ENCODE peak calls at places on chromosomes 16 and 17, in four cellular contexts. One of them, this sample, is unnamed.

GRCh38 chr16:83586036-83586810 is 221.6 kb upstream of the HSBP1 start:
- DNase-seq in K562: no peak
- DNase-seq in HL-60: no peak
- DNase-seq in GM12878: no peak
- DNase-seq in this sample: no peak

GRCh38 chr16:14002416-14002815 is 68.7 kb upstream of the MRTFB start:
- DNase-seq in K562: no peak
- DNase-seq in HL-60: no peak
- DNase-seq in GM12878: no peak
- DNase-seq in this sample: no peak

GRCh38 chr16:65117701-65118448 is 4.0 kb downstream of the CDH11 start:
- DNase-seq in K562: peak; percentile 54
- DNase-seq in HL-60: peak; percentile 47
- DNase-seq in GM12878: peak; percentile 2
- DNase-seq in this sample: no peak

GRCh38 chr17:27244481-27245223 is 49.3 kb upstream of the WSB1 start:
- DNase-seq in K562: no peak
- DNase-seq in HL-60: peak; percentile 94
- DNase-seq in GM12878: no peak
- DNase-seq in this sample: no peak

GRCh38 chr16:74480150-74481029 is 59.1 kb upstream of the CLEC18B start:
- DNase-seq in K562: peak; percentile 51
- DNase-seq in HL-60: no peak
- DNase-seq in GM12878: no peak
- DNase-seq in this sample: no peak

GRCh38 chr17:19284005-19284959 is 47.1 kb downstream of the EPN2 start:
- DNase-seq in K562: no peak
- DNase-seq in HL-60: no peak
- DNase-seq in GM12878: no peak
- DNase-seq in this sample: peak; percentile 62

GRCh38 chr16:57966133-57966805 is 4.7 kb downstream of the CNGB1 start:
- DNase-seq in K562: no peak
- DNase-seq in HL-60: no peak
- DNase-seq in GM12878: no peak
- DNase-seq in this sample: no peak

GRCh38 chr17:73841431-73842060 is 197.3 kb upstream of the SDK2 start:
- DNase-seq in K562: no peak
- DNase-seq in HL-60: no peak
- DNase-seq in GM12878: no peak
- DNase-seq in this sample: no peak

GRCh38 chr17:38864636-38865398 is 5.0 kb upstream of the LASP1 start:
- DNase-seq in K562: peak; percentile 71
- DNase-seq in HL-60: peak; percentile 30
- DNase-seq in GM12878: no peak
- DNase-seq in this sample: no peak

GRCh38 chr17:38898291-38898679 is 27.1 kb upstream of the LASP1NB start:
- DNase-seq in K562: no peak
- DNase-seq in HL-60: peak; percentile 49
- DNase-seq in GM12878: no peak
- DNase-seq in this sample: no peak

GRCh38 chr17:20968913-20969616 is 73.7 kb downstream of the USP22 start:
- DNase-seq in K562: no peak
- DNase-seq in HL-60: no peak
- DNase-seq in GM12878: no peak
- DNase-seq in this sample: no peak

GRCh38 chr16:76294691-76295214 is 17.6 kb downstream of the CNTNAP4 start:
- DNase-seq in K562: no peak
- DNase-seq in HL-60: no peak
- DNase-seq in GM12878: no peak
- DNase-seq in this sample: no peak

GRCh38 chr17:13792314-13792713 is 190.6 kb upstream of the HS3ST3A1 start:
- DNase-seq in K562: no peak
- DNase-seq in HL-60: no peak
- DNase-seq in GM12878: no peak
- DNase-seq in this sample: no peak

GRCh38 chr17:44128383-44128782 is 4.9 kb upstream of the HDAC5 start:
- DNase-seq in K562: no peak
- DNase-seq in HL-60: no peak
- DNase-seq in GM12878: no peak
- DNase-seq in this sample: no peak

GRCh38 chr16:12587170-12587569 is 216.5 kb downstream of the CPPED1 start:
- DNase-seq in K562: no peak
- DNase-seq in HL-60: no peak
- DNase-seq in GM12878: no peak
- DNase-seq in this sample: no peak

GRCh38 chr16:87722590-87723223 is 43.1 kb downstream of the KLHDC4 start:
- DNase-seq in K562: no peak
- DNase-seq in HL-60: no peak
- DNase-seq in GM12878: no peak
- DNase-seq in this sample: no peak

GRCh38 chr16:87725596-87726235 is 40.1 kb downstream of the KLHDC4 start:
- DNase-seq in K562: no peak
- DNase-seq in HL-60: no peak
- DNase-seq in GM12878: no peak
- DNase-seq in this sample: no peak

GRCh38 chr16:87721622-87722565 is 43.9 kb downstream of the KLHDC4 start:
- DNase-seq in K562: peak; percentile 98
- DNase-seq in HL-60: no peak
- DNase-seq in GM12878: no peak
- DNase-seq in this sample: no peak

GRCh38 chr16:87724490-87725291 is 41.1 kb downstream of the KLHDC4 start:
- DNase-seq in K562: no peak
- DNase-seq in HL-60: no peak
- DNase-seq in GM12878: peak; percentile 25
- DNase-seq in this sample: no peak

DNA sequence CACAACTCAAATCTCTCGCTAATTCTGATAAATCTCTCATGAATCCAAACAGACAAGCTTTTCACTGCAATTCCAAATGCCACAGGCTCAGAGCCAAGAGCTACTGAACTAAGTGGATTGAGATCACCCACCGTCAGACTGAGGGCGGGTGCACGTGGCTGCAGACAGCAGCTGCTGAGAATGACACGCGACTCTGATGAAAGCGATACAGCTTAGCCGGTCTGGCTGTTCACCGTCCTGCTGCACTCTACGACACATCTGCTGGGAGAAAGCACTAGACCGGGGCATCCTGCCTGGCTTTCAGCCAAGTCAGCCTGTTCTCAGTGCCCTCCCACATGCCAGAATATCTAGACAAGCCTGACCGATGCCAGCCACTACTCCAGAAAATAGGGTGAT is 42.6 kb downstream of the KLHDC4 start:
- DNase-seq in K562: peak; percentile 78
- DNase-seq in HL-60: no peak
- DNase-seq in GM12878: peak; percentile 58
- DNase-seq in this sample: peak; percentile 63
- TF ChIP-seq SPI1 in K562: no peak
- TF ChIP-seq SPI1 in HL-60: no peak
- TF ChIP-seq SPI1 in GM12878: no peak
- TF ChIP-seq SPI1 in this sample: no peak

DNA sequence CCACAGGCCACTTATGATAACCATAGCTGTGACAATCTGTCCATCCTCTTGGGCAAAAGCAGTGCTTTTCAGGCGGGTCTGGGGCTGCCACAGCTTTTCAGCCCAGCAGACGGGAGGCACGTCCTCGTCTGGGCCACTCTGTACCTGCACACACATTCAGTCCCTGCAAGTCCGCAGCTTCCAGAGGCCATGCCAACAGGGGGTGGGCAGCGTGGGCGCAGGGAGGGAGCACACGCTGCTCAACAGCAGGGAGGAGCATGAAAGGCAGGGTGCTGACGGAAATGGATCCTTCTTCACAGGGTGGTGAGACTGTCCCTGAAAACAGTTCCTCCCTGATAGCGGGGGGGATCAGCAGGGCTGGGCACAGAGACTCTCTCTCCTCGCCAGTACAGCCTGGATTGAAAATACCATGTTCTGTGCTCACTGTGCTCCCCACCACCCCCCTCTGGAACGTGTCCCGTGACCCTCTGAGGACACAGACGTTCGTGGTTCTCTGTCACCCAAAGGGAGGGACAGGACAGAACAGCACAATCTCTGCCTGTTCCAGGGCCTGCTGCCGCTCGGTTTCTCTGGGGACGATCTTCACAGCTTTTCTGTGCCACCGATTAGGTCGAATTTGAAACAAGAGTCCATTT is 41.7 kb downstream of the PEMT start:
- DNase-seq in K562: no peak
- DNase-seq in HL-60: no peak
- DNase-seq in GM12878: no peak
- DNase-seq in this sample: no peak
- TF ChIP-seq POLR2AphosphoS5 in K562: no peak
- TF ChIP-seq POLR2AphosphoS5 in HL-60: no peak
- TF ChIP-seq POLR2AphosphoS5 in GM12878: no peak
- TF ChIP-seq POLR2AphosphoS5 in this sample: no peak

DNA sequence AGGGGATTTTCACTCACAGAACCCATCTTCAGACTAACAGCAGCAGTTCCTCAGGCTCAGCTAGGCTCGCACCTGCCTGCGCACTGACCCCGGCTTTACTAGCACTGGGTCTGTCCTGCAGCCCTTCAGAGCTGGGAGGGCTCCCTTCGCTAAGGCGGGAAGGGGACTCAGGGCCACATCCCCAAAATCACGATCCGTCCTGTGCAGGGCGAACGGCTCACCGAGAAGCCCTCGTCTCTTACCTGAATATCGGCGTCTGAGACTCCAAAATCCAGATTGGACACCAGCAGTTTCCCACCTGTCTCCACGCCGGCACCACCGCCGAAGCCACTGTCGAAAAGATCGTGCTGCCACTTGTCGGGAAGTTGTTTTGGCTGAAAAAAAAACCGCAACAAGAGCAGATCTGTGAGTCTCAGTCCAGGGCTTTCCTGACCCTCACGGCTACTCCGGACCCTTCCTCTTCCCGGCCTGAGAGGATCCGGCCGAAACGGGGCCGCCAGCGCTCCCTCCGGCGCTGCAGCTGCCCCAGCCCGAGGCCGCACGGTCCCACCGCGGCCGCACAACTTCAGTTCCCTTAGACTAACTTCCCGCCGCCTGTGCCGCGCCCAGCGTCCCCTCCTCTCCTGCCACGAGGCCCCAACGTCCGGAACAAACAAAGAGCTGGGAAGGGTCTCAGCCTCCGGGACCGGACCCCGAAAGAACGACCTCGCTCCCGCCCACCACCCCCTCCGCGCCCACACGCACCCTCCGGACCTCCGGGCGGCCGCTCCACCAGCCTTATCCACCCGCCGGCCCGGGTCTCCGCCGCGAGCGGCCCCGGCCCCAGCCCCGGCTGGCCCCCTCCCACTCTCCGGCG is 711 bp downstream of the ALYREF start:
- DNase-seq in K562: peak; percentile 48
- DNase-seq in HL-60: peak; percentile 36
- DNase-seq in GM12878: no peak
- DNase-seq in this sample: no peak
- TF ChIP-seq SPI1 in K562: no peak
- TF ChIP-seq SPI1 in HL-60: no peak
- TF ChIP-seq SPI1 in GM12878: no peak
- TF ChIP-seq SPI1 in this sample: no peak

GRCh38 chr17:75550139-75550465 is 24.6 kb downstream of the LLGL2 start:
- DNase-seq in K562: no peak
- DNase-seq in HL-60: no peak
- DNase-seq in GM12878: no peak
- DNase-seq in this sample: no peak

GRCh38 chr17:75551276-75551675 is 25.8 kb downstream of the LLGL2 start:
- DNase-seq in K562: no peak
- DNase-seq in HL-60: no peak
- DNase-seq in GM12878: no peak
- DNase-seq in this sample: no peak

GRCh38 chr17:75547091-75547490 is 21.6 kb downstream of the LLGL2 start:
- DNase-seq in K562: no peak
- DNase-seq in HL-60: no peak
- DNase-seq in GM12878: no peak
- DNase-seq in this sample: no peak

GRCh38 chr17:75548839-75549238 is 23.3 kb downstream of the LLGL2 start:
- DNase-seq in K562: no peak
- DNase-seq in HL-60: no peak
- DNase-seq in GM12878: no peak
- DNase-seq in this sample: no peak

DNA sequence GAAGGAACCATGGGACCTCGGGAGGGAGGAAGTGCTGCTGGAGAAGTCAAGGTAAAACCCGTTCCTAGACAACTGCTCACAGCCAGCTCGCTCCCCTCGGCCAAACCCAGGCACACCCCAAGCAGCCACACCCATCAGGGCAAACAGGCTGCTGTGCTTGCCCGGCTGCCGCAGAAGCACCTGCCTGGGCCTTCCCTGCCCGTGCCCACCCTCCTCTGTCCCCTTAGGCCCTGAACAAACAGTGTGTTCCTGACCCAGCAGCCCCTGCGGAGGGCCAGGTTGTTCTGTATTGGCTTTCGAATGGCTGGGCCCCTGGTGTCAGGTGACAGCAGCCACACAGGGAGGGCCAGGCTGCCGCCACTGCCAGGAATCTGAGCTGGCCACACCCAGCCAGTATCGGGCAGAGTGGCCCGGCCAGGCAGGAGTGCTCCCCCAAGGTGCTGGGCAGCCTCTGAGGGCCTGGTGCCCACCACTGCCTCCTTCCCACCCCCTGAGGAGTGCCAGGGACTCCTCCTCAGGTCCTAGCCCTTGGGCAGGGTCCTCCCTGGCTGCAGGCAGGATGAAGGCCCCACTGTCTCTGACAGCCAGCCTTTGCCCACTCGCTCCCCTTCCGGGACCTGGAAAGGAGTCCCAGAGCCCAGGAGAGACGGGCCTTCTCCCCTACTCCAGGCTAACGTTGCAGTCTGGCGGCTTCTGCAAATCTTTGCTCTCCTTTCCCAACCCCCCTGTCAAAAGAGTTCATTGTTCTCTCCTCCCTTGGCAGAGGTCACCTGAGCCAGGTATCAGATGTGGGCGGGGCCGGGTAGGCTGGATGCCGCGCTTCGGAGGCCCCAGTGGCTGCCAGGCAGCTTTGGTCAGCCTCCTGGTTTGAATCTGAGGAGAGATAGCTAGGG is 24.0 kb downstream of the LLGL2 start:
- DNase-seq in K562: no peak
- DNase-seq in HL-60: no peak
- DNase-seq in GM12878: no peak
- DNase-seq in this sample: no peak
- TF ChIP-seq POLR2AphosphoS5 in K562: no peak
- TF ChIP-seq POLR2AphosphoS5 in HL-60: no peak
- TF ChIP-seq POLR2AphosphoS5 in GM12878: no peak
- TF ChIP-seq POLR2AphosphoS5 in this sample: no peak

This sample was measured in GM12891.